ENCODE peak calls at places on chromosome 13, in four cellular contexts. I, P, Q and O are unnamed samples.

GRCh38 chr13:19862511-19863313 is 737 bp downstream of the ZMYM5 start:
- DNase-seq in I (peak), P (peak), Q (peak), O (peak)

GRCh38 chr13:76853481-76853880 is 32.7 kb downstream of the KCTD12 start:
- DNase-seq in I (peak), P (no peak), Q (no peak), O (peak)

GRCh38 chr13:80204642-80205041 is 136.3 kb downstream of the SPRY2 start:
- DNase-seq in I (no peak), P (no peak), Q (no peak), O (no peak)

GRCh38 chr13:58048670-58049069 is 417.1 kb downstream of the PCDH17 start:
- DNase-seq in I (no peak), P (no peak), Q (no peak), O (peak)

GRCh38 chr13:63446329-63446728 is 2030.7 kb upstream of the PCDH20 start:
- DNase-seq in I (no peak), P (no peak), Q (no peak), O (no peak)

GRCh38 chr13:28918030-28918429 is 97.9 kb downstream of the MTUS2 start:
- DNase-seq in I (no peak), P (no peak), Q (no peak), O (no peak)

GRCh38 chr13:74771964-74772363 is 637.8 kb upstream of the KLF12 start:
- DNase-seq in I (peak), P (no peak), Q (no peak), O (peak)

GRCh38 chr13:40536443-40537113 is 129.9 kb downstream of the FOXO1 start:
- DNase-seq in I (no peak), P (no peak), Q (no peak), O (no peak)

GRCh38 chr13:78701383-78701782 is 42.4 kb upstream of the OBI1 start:
- DNase-seq in I (peak), P (no peak), Q (no peak), O (peak)

GRCh38 chr13:95494082-95494681 is 58.3 kb upstream of the CLDN10 start:
- DNase-seq in I (peak), P (peak), Q (peak), O (peak)

GRCh38 chr13:77225946-77226345 is 100.9 kb downstream of the MYCBP2 start:
- DNase-seq in I (no peak), P (no peak), Q (no peak), O (no peak)

GRCh38 chr13:110116072-110116487 is 190.9 kb downstream of the COL4A1 start:
- DNase-seq in I (peak), P (peak), Q (peak), O (no peak)

GRCh38 chr13:24097667-24098066 is 62.9 kb upstream of the SPATA13 start:
- DNase-seq in I (no peak), P (no peak), Q (peak), O (no peak)

GRCh38 chr13:86402500-86402899 is 603.3 kb upstream of the SLITRK6 start:
- DNase-seq in I (no peak), P (no peak), Q (no peak), O (no peak)

GRCh38 chr13:43235028-43235427 is 211.6 kb downstream of the DNAJC15 start:
- DNase-seq in I (no peak), P (no peak), Q (no peak), O (peak)

GRCh38 chr13:24627864-24628418 is 52.3 kb upstream of the ATP12A start:
- DNase-seq in I (no peak), P (no peak), Q (no peak), O (no peak)

GRCh38 chr13:60453490-60453889 is 56.5 kb downstream of the TDRD3 start:
- DNase-seq in I (peak), P (no peak), Q (no peak), O (peak)

GRCh38 chr13:113792821-113793717 is 34.0 kb downstream of the TMEM255B start:
- DNase-seq in I (no peak), P (no peak), Q (no peak), O (no peak)

GRCh38 chr13:98576963-98577822 is at the start of gene STK24:
- DNase-seq in I (peak), P (peak), Q (peak), O (peak)

GRCh38 chr13:43783820-43784219 is 3.0 kb downstream of the ENOX1 start:
- DNase-seq in I (peak), P (no peak), Q (no peak), O (peak)

GRCh38 chr13:111437856-111438547 is 117.6 kb downstream of the TEX29 start:
- DNase-seq in I (no peak), P (no peak), Q (no peak), O (no peak)

GRCh38 chr13:98984983-98985382 is 7.1 kb upstream of the DOCK9 start:
- DNase-seq in I (no peak), P (no peak), Q (no peak), O (no peak)

GRCh38 chr13:28337196-28338045 is 157.5 kb downstream of the FLT1 start:
- DNase-seq in I (peak), P (no peak), Q (no peak), O (peak)

GRCh38 chr13:80881495-80882482 is 540.9 kb upstream of the SPRY2 start:
- DNase-seq in I (peak), P (no peak), Q (no peak), O (peak)

GRCh38 chr13:99228737-99229691 is 28.4 kb downstream of the UBAC2 start:
- DNase-seq in I (peak), P (no peak), Q (no peak), O (peak)